ENCODE peak calls at places on chromosome 22, in four cellular contexts. J is tibial artery, Y is left lung, Q is WERI-Rb-1. V is an unnamed sample.
A peak's percentile ranks its signal among the peaks of the same experiment; 100 is the strongest.

GRCh38 chr22:50035976-50036375 is 22.1 kb downstream of the TTLL8 start:
- DNase-seq in Y (peak; percentile 22), Q (no peak), J (no peak), V (no peak)

GRCh38 chr22:27115816-27116256 is 458.4 kb downstream of the MIAT start:
- DNase-seq in J (no peak), Y (no peak), Q (no peak), V (no peak)

GRCh38 chr22:31692186-31692886 is 30.3 kb upstream of the PISD start:
- DNase-seq in Q (no peak), J (no peak), Y (no peak), V (no peak)

GRCh38 chr22:23836692-23837495 is 1.9 kb downstream of the DERL3 start:
- DNase-seq in Q (no peak), Y (no peak), J (no peak), V (no peak)

GRCh38 chr22:40352763-40353162 is 6.5 kb downstream of the ADSL start:
- DNase-seq in J (no peak), Q (no peak), Y (no peak), V (no peak)

GRCh38 chr22:23574371-23574811 is 5.7 kb downstream of the IGLL1 start:
- DNase-seq in Q (no peak), Y (no peak), J (peak; percentile 10), V (peak; percentile 53)

GRCh38 chr22:26883393-26883792 is 226.0 kb downstream of the MIAT start:
- DNase-seq in Y (no peak), J (no peak), Q (no peak), V (no peak)

GRCh38 chr22:24063986-24064385 is 52.9 kb downstream of the CABIN1 start:
- DNase-seq in J (no peak), Y (no peak), Q (no peak), V (no peak)

GRCh38 chr22:30925667-30926066 is 42.9 kb downstream of the MORC2 start:
- DNase-seq in J (no peak), Q (no peak), Y (peak; percentile 3), V (no peak)

GRCh38 chr22:31211862-31212730 is at the start of gene LIMK2:
- DNase-seq in Q (peak; percentile 97), J (peak; percentile 91), Y (peak; percentile 95), V (peak; percentile 98)

GRCh38 chr22:20526628-20527355 is 19.4 kb downstream of the MED15 start:
- DNase-seq in J (no peak), Y (no peak), Q (no peak), V (no peak)
- H3K27ac ChIP-seq in J (peak overlapping the region; percentile 4), Y (peak overlapping the region; percentile 40), Q (no peak overlapping the region), V (no peak overlapping the region)

DNA sequence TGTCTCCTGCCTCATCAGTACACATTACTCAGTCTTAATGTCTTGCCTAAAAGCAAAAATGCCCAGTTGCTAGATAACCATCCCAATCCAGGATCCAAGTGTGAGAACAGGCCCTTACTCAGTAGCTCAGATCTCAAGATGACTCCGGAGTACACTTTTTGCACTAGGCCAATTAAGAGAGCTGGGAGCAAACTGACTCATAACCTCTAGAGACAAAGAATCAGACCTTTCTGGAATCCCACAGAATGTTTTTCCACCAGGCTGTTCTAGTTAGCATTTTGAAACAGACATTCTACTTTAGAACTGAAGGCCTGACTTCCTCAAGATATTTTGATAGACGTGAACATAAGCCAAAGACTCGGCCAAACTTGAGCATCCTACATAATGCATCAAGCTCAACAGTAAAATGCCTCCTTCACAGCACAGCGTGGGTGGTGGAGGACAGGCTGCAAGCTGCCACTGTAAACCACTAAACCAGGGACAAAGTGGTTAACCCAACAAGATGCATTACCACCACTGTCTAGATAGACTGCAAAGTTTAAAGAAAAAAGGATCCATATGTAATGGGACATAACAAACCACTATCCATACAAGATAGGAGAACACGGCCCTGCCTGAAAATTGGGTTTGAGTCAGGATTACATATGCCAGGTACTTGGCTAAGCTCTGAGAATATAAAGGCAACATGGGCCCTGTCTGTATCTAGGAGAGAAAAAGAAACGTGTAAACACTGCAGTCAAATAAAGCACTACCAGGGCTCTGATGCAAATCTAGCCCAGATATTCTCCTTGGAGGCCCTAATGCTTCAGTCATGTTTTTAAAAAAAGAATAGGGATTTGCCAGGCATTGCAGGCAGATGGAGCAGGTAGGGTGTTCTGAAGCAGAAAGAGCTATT is 48.3 kb downstream of the MYH9 start:
- DNase-seq in Q (no peak), Y (no peak), J (no peak), V (no peak)
- H3K27ac ChIP-seq in Q (no peak overlapping the region), Y (peak overlapping the region; percentile 49), J (peak overlapping the region; percentile 95), V (no peak overlapping the region)

DNA sequence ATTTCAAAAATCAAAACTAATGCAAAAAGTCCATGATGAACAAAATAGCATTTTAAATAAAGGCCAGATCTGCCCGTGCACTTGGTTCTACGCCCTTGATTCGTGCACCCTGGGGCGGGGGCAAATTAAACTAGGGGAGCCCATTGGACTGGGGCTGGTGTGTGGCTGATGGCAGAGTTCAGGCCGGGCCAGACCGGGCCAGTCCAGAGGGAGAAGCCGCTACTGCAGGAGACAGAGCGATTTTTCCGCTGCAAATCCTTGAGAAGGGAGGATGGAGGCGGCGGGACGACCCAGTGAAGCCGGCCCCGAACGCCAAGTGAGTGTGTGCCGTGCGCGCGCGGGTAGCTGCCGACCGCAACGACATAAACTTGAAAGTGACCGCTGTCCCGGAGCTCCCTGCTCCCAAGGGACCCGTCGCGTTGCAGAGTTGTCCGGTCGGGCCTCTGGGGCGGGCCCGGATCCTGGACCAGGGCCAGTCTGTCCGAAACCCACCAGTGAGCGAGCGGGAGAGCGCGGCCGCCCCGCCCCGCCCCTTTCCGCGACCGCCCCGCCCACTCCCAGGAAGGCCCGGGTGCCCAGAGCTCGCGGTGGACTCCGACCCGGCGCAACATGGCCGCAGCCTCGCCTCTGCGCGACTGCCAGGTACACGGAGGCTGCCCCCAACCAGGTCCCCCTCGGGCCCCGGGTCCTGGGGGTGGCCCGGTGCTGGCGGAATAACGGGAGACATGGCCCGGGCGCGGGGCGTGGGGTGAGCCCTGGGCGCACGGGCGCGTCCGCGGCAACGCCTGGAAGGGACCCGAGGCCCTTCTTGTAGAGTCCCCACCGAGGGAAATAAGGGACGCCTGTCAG is at the start of gene TTC38:
- DNase-seq in Y (peak; percentile 94), Q (peak; percentile 86), J (peak; percentile 92), V (peak; percentile 96)
- H3K27ac ChIP-seq in Y (peak within 1 kb of the TSS; percentile 63), Q (peak within 1 kb of the TSS; percentile 71), J (peak within 1 kb of the TSS; percentile 94), V (peak within 1 kb of the TSS; percentile 86)

DNA sequence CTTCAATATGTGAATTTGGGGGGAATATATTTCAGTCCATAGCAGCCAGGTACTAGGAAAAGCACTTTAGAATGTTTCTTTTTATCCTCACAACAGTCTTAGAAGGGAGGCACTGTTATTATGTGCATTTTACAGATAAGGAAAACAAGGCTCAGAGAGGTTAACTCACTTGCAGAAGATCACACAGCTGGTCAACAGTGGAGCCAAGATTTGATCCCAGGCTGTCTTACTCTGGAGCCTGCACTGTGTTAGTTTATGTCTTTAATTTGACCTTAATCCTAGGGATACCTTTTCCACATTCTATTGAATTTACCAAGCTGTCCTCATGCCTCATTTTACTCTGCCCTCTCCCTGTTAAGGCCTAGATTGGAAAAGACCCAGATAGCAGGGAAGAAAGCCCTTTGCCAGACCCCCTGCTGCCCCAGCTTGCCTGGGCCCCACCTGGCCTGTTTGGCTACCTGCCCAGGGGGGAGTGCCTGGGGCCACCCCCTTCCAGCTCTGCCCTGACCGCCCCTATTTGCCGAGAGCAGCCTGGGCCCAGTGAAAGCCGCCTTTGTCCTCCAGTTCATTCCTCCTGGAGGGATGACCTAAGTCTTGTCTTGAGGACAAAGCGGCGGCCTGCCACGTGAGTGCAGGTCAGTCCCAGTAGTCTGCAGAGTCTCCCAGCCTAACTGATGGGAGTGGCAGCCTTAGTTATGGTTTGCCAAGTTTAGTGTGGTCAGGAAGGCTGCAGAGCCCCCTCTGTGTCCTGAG is 116.1 kb upstream of the CRYBB3 start:
- DNase-seq in Y (no peak), J (no peak), Q (no peak), V (no peak)
- H3K27ac ChIP-seq in Y (no peak overlapping the region), J (peak overlapping the region; percentile 93), Q (no peak overlapping the region), V (no peak overlapping the region)

GRCh38 chr22:37994982-37995381 is 10.6 kb upstream of the SOX10 start:
- DNase-seq in J (no peak), Q (no peak), Y (no peak), V (no peak)

GRCh38 chr22:37996515-37997246 is 12.3 kb upstream of the SOX10 start:
- DNase-seq in Y (no peak), Q (peak; percentile 28), J (no peak), V (no peak)

GRCh38 chr22:37994049-37994448 is 9.7 kb upstream of the SOX10 start:
- DNase-seq in Y (no peak), J (no peak), Q (no peak), V (no peak)

GRCh38 chr22:37996079-37996478 is 11.7 kb upstream of the SOX10 start:
- DNase-seq in Y (no peak), J (no peak), Q (no peak), V (no peak)

GRCh38 chr22:37995460-37995859 is 11.1 kb upstream of the SOX10 start:
- DNase-seq in J (no peak), Q (no peak), Y (no peak), V (no peak)
- H3K27ac ChIP-seq in J (no peak overlapping the region), Q (no peak overlapping the region), Y (no peak overlapping the region), V (no peak overlapping the region)

GRCh38 chr22:44361391-44362126 is 48.8 kb upstream of the SHISAL1 start:
- DNase-seq in J (no peak), Q (no peak), Y (no peak), V (peak; percentile 50)

GRCh38 chr22:44360686-44361381 is 48.1 kb upstream of the SHISAL1 start:
- DNase-seq in Q (no peak), Y (peak; percentile 53), J (peak; percentile 60), V (peak; percentile 67)

GRCh38 chr22:44359496-44360110 is 46.9 kb upstream of the SHISAL1 start:
- DNase-seq in J (no peak), Y (no peak), Q (no peak), V (peak; percentile 52)

GRCh38 chr22:44358723-44359440 is 46.1 kb upstream of the SHISAL1 start:
- DNase-seq in Q (no peak), J (no peak), Y (peak; percentile 26), V (peak; percentile 34)

GRCh38 chr22:44360306-44360685 is 47.5 kb upstream of the SHISAL1 start:
- DNase-seq in J (no peak), Q (no peak), Y (no peak), V (peak; percentile 39)
- H3K27ac ChIP-seq in J (peak overlapping the region; percentile 71), Q (no peak overlapping the region), Y (no peak overlapping the region), V (no peak overlapping the region)

GRCh38 chr22:20028855-20029549 is 8.1 kb downstream of the TANGO2 start:
- DNase-seq in Y (no peak), J (no peak), Q (no peak), V (no peak)
- H3K27ac ChIP-seq in Y (no peak overlapping the region), J (no peak overlapping the region), Q (no peak overlapping the region), V (no peak overlapping the region)

DNA sequence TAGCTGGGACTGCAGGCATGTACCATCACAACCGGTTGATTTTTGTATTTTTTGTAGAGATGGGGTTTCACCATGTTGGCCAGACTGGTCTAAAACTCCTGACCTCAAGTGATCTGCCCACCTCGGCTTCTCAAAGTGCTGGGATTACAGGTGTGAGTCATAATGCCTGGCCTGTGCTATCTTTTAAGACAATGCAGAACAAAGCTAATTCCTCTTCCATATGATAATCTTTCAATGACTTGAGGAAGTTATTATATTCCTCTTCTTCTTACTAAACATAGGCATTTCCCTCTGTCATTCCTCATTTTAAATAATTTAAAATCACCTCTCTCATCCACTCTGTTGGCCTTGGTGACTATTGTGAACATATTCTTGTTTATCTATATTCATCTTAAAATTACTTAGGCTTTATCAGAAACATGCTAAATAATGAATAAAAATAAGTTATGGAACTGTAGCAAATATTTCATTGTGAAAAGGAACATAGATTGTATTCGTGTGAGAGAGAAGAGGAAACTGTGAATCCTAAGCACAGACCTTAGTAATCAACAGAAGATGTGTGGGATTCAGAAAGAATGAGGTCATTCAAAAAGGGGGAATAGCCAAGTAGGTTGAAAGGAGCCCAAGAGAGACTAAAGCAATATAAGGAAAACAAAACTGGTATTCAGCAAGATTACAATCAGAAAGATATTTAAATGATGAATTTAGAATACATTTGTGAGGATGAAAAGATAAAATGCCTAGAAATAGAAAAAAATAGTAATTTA is 269.4 kb downstream of the TTC28 start:
- DNase-seq in Y (no peak), J (no peak), Q (peak; percentile 16), V (no peak)
- H3K27ac ChIP-seq in Y (no peak overlapping the region), J (no peak overlapping the region), Q (no peak overlapping the region), V (no peak overlapping the region)